ENCODE peak calls at places on chromosomes 2 and 18, in six cellular contexts. V is esophagus muscularis mucosa, D is kidney epithelial cell, S is mammary epithelial cell, C is A673, P is fibroblast of villous mesenchyme. B is an unnamed sample.

GRCh38 chr2:144444418-144444817 is 75.5 kb downstream of the ZEB2 start:
- DNase-seq in V (no peak), D (no peak), S (no peak), C (no peak), P (no peak), B (no peak)

GRCh38 chr2:12928197-12928596 is 211.5 kb downstream of the TRIB2 start:
- DNase-seq in V (no peak), D (no peak), S (peak), C (peak), P (peak), B (no peak)

GRCh38 chr2:26494199-26494598 is 16.3 kb upstream of the OTOF start:
- DNase-seq in V (no peak), D (no peak), S (no peak), C (no peak), P (no peak), B (no peak)

GRCh38 chr2:11745613-11746375 is 638 bp upstream of the LPIN1 start:
- DNase-seq in V (no peak), D (no peak), S (no peak), C (no peak), P (no peak), B (no peak)

GRCh38 chr2:10325278-10326145 is 22.8 kb downstream of the HPCAL1 start:
- DNase-seq in V (no peak), D (no peak), S (no peak), C (no peak), P (no peak), B (no peak)

GRCh38 chr2:112048887-112049286 is 6.2 kb upstream of the TMEM87B start:
- DNase-seq in V (peak), D (no peak), S (peak), C (peak), P (peak), B (no peak)

GRCh38 chr2:181684454-181685149 is 4.3 kb upstream of the NEUROD1 start:
- DNase-seq in V (no peak), D (no peak), S (no peak), C (no peak), P (no peak), B (no peak)

GRCh38 chr2:150643106-150643730 is 155.8 kb upstream of the RND3 start:
- DNase-seq in V (no peak), D (no peak), S (peak), C (no peak), P (no peak), B (no peak)

GRCh38 chr18:10851824-10852225 is 297.5 kb downstream of the PIEZO2 start:
- DNase-seq in V (no peak), D (peak), S (peak), C (peak), P (peak), B (no peak)

GRCh38 chr2:241219856-241220356 is 31.4 kb downstream of the ANO7 start:
- DNase-seq in V (no peak), D (no peak), S (no peak), C (no peak), P (no peak), B (no peak)

GRCh38 chr2:208265371-208265806 is 666 bp upstream of the PIKFYVE start:
- DNase-seq in V (no peak), D (no peak), S (no peak), C (peak), P (peak), B (no peak)

GRCh38 chr18:41170346-41170745 is 784.7 kb upstream of the PIK3C3 start:
- DNase-seq in V (no peak), D (no peak), S (no peak), C (no peak), P (no peak), B (no peak)

GRCh38 chr2:72325592-72326422 is 178.1 kb upstream of the CYP26B1 start:
- DNase-seq in V (no peak), D (no peak), S (no peak), C (peak), P (peak), B (no peak)

GRCh38 chr2:42928692-42929576 is 136.6 kb upstream of the HAAO start:
- DNase-seq in V (no peak), D (no peak), S (no peak), C (peak), P (peak), B (no peak)

GRCh38 chr2:12050381-12050780 is 303.9 kb downstream of the LPIN1 start:
- DNase-seq in V (no peak), D (no peak), S (peak), C (no peak), P (peak), B (no peak)

GRCh38 chr18:42281124-42281523 is 326.1 kb downstream of the PIK3C3 start:
- DNase-seq in V (no peak), D (no peak), S (no peak), C (no peak), P (no peak), B (no peak)

GRCh38 chr2:158969717-158970521 is 1.5 kb downstream of the TANC1 start:
- DNase-seq in V (no peak), D (no peak), S (peak), C (peak), P (peak), B (no peak)

GRCh38 chr2:54605836-54606235 is 117.6 kb upstream of the EML6 start:
- DNase-seq in V (no peak), D (no peak), S (no peak), C (no peak), P (no peak), B (no peak)

GRCh38 chr2:180231015-180231414 is 223.9 kb upstream of the CWC22 start:
- DNase-seq in V (no peak), D (no peak), S (no peak), C (no peak), P (peak), B (no peak)

GRCh38 chr2:74887961-74888670 is 54.2 kb downstream of the HK2 start:
- DNase-seq in V (no peak), D (no peak), S (no peak), C (no peak), P (no peak), B (no peak)

GRCh38 chr2:157596992-157597681 is 31.5 kb downstream of the ACVR1C start:
- DNase-seq in V (no peak), D (no peak), S (peak), C (peak), P (no peak), B (peak)

GRCh38 chr2:199057936-199058335 is 399.8 kb downstream of the SATB2 start:
- DNase-seq in V (no peak), D (no peak), S (peak), C (no peak), P (no peak), B (no peak)

GRCh38 chr2:48355494-48355893 is 174.5 kb upstream of the STON1 start:
- DNase-seq in V (no peak), D (no peak), S (no peak), C (no peak), P (no peak), B (no peak)

GRCh38 chr2:12717988-12718661 is 1.4 kb downstream of the TRIB2 start:
- DNase-seq in V (no peak), D (no peak), S (peak), C (peak), P (peak), B (peak)

GRCh38 chr2:60366178-60366577 is 187.3 kb downstream of the BCL11A start:
- DNase-seq in V (no peak), D (no peak), S (no peak), C (no peak), P (no peak), B (no peak)

GRCh38 chr2:230796280-230796862 is 68.4 kb upstream of the ITM2C start:
- DNase-seq in V (no peak), D (no peak), S (peak), C (no peak), P (peak), B (no peak)

GRCh38 chr2:160566717-160567116 is 73.1 kb upstream of the RBMS1 start:
- DNase-seq in V (no peak), D (no peak), S (peak), C (no peak), P (peak), B (no peak)

GRCh38 chr2:241858206-241859016 is at the start of gene PDCD1:
- DNase-seq in V (no peak), D (no peak), S (no peak), C (no peak), P (no peak), B (no peak)

GRCh38 chr18:50947899-50948298 is 19.9 kb upstream of the ELAC1 start:
- DNase-seq in V (no peak), D (no peak), S (peak), C (peak), P (no peak), B (no peak)

GRCh38 chr2:221451836-221452774 is 120.0 kb downstream of the EPHA4 start:
- DNase-seq in V (no peak), D (no peak), S (no peak), C (no peak), P (no peak), B (no peak)

GRCh38 chr18:25334588-25334987 is 17.4 kb downstream of the ZNF521 start:
- DNase-seq in V (no peak), D (no peak), S (no peak), C (no peak), P (no peak), B (no peak)
- TF ChIP-seq CTCF in V (no peak), D (no peak), S (no peak), C (no peak), P (peak), B (no peak)

GRCh38 chr2:90207454-90208058 is 1516.1 kb downstream of the RPIA start:
- DNase-seq in V (no peak), D (no peak), S (no peak), C (peak), P (peak), B (no peak)
- TF ChIP-seq CTCF in V (no peak), D (peak), S (no peak), C (peak), P (no peak), B (no peak)

GRCh38 chr2:47266939-47267338 is 111.8 kb upstream of the STPG4 start:
- DNase-seq in V (no peak), D (no peak), S (no peak), C (no peak), P (no peak), B (no peak)
- TF ChIP-seq CTCF in V (no peak), D (no peak), S (no peak), C (no peak), P (no peak), B (no peak)

GRCh38 chr2:106107509-106108131 is 86.5 kb downstream of the UXS1 start:
- DNase-seq in V (no peak), D (no peak), S (peak), C (no peak), P (peak), B (peak)
- TF ChIP-seq CTCF in V (no peak), D (no peak), S (no peak), C (no peak), P (no peak), B (no peak)

DNA sequence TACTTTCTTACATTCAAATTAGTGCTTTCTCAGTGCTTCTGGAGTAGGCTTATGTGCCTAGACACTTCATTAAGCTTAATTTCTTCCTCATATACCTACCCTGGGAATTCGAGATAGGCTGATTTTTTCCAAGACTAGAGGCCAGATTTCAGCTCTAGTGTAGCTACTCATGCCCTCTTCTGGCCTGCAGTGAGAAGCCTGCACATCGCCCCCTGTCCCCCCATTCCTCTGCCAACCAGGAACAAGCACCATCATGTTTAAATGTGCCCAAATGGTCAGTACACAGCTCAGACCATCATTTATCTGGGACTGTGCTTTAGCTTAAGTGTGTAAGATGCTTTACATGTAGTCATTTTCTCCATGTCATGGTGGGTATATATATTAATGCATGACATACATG is 1218.8 kb upstream of the LRRTM1 start:
- DNase-seq in V (no peak), D (no peak), S (no peak), C (no peak), P (no peak), B (no peak)
- TF ChIP-seq CTCF in V (no peak), D (no peak), S (no peak), C (no peak), P (no peak), B (no peak)